ENCODE peak calls at places on chromosome 6, in ten cellular contexts. S, M, P, A, Z, O, J, F, W and C are unnamed samples.

GRCh38 chr6:98136333-98136732 is 698.0 kb upstream of the POU3F2 start:
- DNase-seq in Z (no peak), S (no peak), A (no peak), J (no peak), P (no peak), F (no peak), M (no peak), W (no peak), O (no peak), C (no peak)

GRCh38 chr6:96015791-96016776 is at the start of gene FUT9:
- DNase-seq in M (no peak), P (no peak), S (peak), W (no peak), F (no peak), O (peak), Z (no peak), J (no peak), A (peak), C (no peak)

GRCh38 chr6:166097914-166098522 is 69.6 kb downstream of the TBXT start:
- DNase-seq in A (peak), F (peak), P (peak), O (peak), S (peak), J (peak), M (peak), W (peak), Z (peak), C (no peak)

GRCh38 chr6:85797993-85798392 is 155.3 kb upstream of the SYNCRIP start:
- DNase-seq in S (no peak), M (no peak), Z (no peak), A (no peak), P (peak), O (no peak), F (no peak), W (no peak), J (no peak), C (no peak)

GRCh38 chr6:78436335-78436734 is 431.0 kb upstream of the IRAK1BP1 start:
- DNase-seq in F (no peak), W (no peak), O (no peak), J (no peak), S (peak), Z (no peak), A (no peak), M (no peak), P (peak), C (no peak)

GRCh38 chr6:125872259-125872921 is 81.6 kb downstream of the NCOA7 start:
- DNase-seq in S (no peak), M (no peak), A (no peak), O (no peak), P (no peak), F (peak), Z (no peak), W (no peak), J (no peak), C (no peak)

GRCh38 chr6:67009818-67010217 is 1302.8 kb upstream of the EYS start:
- DNase-seq in S (peak), F (no peak), P (no peak), W (no peak), M (no peak), J (no peak), A (no peak), O (no peak), Z (no peak), C (no peak)

GRCh38 chr6:25492951-25493350 is 159.1 kb upstream of the SCGN start:
- DNase-seq in M (no peak), W (no peak), O (no peak), F (no peak), Z (no peak), P (no peak), A (no peak), S (no peak), J (no peak), C (no peak)

GRCh38 chr6:168956141-168956838 is 297.4 kb downstream of the THBS2 start:
- DNase-seq in Z (no peak), O (no peak), J (no peak), F (no peak), W (no peak), P (peak), S (no peak), M (no peak), A (no peak), C (no peak)

GRCh38 chr6:162778603-162779002 is 50.8 kb downstream of the PACRG start:
- DNase-seq in A (no peak), P (no peak), J (no peak), W (no peak), O (no peak), M (no peak), F (no peak), S (no peak), Z (no peak), C (no peak)

GRCh38 chr6:148313483-148313882 is 29.2 kb upstream of the SASH1 start:
- DNase-seq in S (no peak), W (no peak), J (no peak), M (no peak), A (no peak), O (no peak), P (no peak), Z (no peak), F (no peak), C (no peak)

GRCh38 chr6:157449610-157450009 is 68.6 kb downstream of the ZDHHC14 start:
- DNase-seq in P (no peak), A (no peak), W (no peak), O (no peak), J (no peak), M (no peak), F (no peak), S (peak), Z (no peak), C (no peak)

GRCh38 chr6:32415521-32416019 is 8.6 kb upstream of the BTNL2 start:
- DNase-seq in M (peak), W (peak), J (peak), S (peak), F (peak), A (peak), Z (no peak), O (peak), P (peak), C (peak)

GRCh38 chr6:106080106-106081095 is 5.7 kb upstream of the PRDM1 start:
- DNase-seq in Z (peak), F (no peak), J (no peak), O (no peak), M (no peak), S (no peak), A (no peak), P (no peak), W (no peak), C (no peak)

GRCh38 chr6:13544454-13545186 is 29.8 kb upstream of the SIRT5 start:
- DNase-seq in J (no peak), O (no peak), M (no peak), W (no peak), A (no peak), F (no peak), Z (no peak), S (no peak), P (no peak), C (no peak)

GRCh38 chr6:167130712-167131684 is 8.1 kb downstream of the CCR6 start:
- DNase-seq in W (peak), Z (no peak), S (no peak), P (no peak), O (no peak), J (no peak), M (no peak), A (no peak), F (no peak), C (no peak)

GRCh38 chr6:157329829-157330228 is 6.5 kb upstream of the TMEM242 start:
- DNase-seq in O (no peak), J (no peak), S (no peak), F (no peak), W (no peak), P (peak), Z (peak), M (no peak), A (no peak), C (no peak)

GRCh38 chr6:68343901-68344300 is 291.2 kb upstream of the ADGRB3 start:
- DNase-seq in Z (no peak), F (peak), P (peak), A (no peak), M (no peak), W (no peak), O (no peak), S (peak), J (no peak), C (no peak)

GRCh38 chr6:125195526-125195925 is 42.0 kb downstream of the TPD52L1 start:
- DNase-seq in F (no peak), M (no peak), J (no peak), O (no peak), A (no peak), P (no peak), S (no peak), W (no peak), Z (no peak), C (no peak)

GRCh38 chr6:111712398-111712797 is 106.7 kb upstream of the TRAF3IP2 start:
- DNase-seq in F (no peak), P (peak), M (peak), S (peak), W (no peak), A (peak), J (no peak), O (no peak), Z (no peak), C (no peak)

GRCh38 chr6:153729189-153729588 is 309.9 kb upstream of the OPRM1 start:
- DNase-seq in M (no peak), S (no peak), A (no peak), F (no peak), P (no peak), W (no peak), J (no peak), Z (no peak), O (no peak), C (no peak)

GRCh38 chr6:142868917-142869316 is 76.1 kb downstream of the HIVEP2 start:
- DNase-seq in S (no peak), A (no peak), Z (no peak), M (no peak), F (no peak), P (peak), J (no peak), O (no peak), W (no peak), C (no peak)

GRCh38 chr6:14711056-14711703 is 534.7 kb upstream of the JARID2 start:
- DNase-seq in J (no peak), M (peak), Z (no peak), S (peak), O (no peak), A (peak), F (peak), P (peak), W (peak), C (no peak)

GRCh38 chr6:137910424-137910834 is 43.4 kb downstream of the TNFAIP3 start:
- DNase-seq in O (no peak), J (peak), W (no peak), A (no peak), F (peak), P (peak), M (peak), Z (no peak), S (no peak), C (no peak)

GRCh38 chr6:21438237-21438985 is 155.1 kb upstream of the SOX4 start:
- DNase-seq in O (no peak), M (no peak), P (no peak), Z (no peak), F (peak), A (no peak), S (no peak), W (no peak), J (no peak), C (no peak)

GRCh38 chr6:163826668-163827067 is 412.1 kb downstream of the QKI start:
- DNase-seq in P (no peak), O (no peak), J (no peak), W (no peak), A (no peak), Z (peak), F (no peak), S (no peak), M (no peak), C (no peak)

GRCh38 chr6:149152521-149152920 is 165.0 kb upstream of the TAB2 start:
- DNase-seq in J (no peak), O (no peak), M (no peak), W (no peak), F (no peak), Z (peak), A (no peak), S (no peak), P (no peak), C (no peak)

GRCh38 chr6:168061269-168062210 is 17.5 kb downstream of the FRMD1 start:
- DNase-seq in S (no peak), W (no peak), F (no peak), M (no peak), J (no peak), P (no peak), A (peak), Z (no peak), O (no peak), C (no peak)

GRCh38 chr6:157203312-157203744 is 120.0 kb downstream of the TMEM242 start:
- DNase-seq in Z (no peak), A (no peak), W (no peak), O (no peak), J (no peak), F (no peak), S (no peak), P (no peak), M (no peak), C (no peak)

GRCh38 chr6:53967415-53967814 is 143.8 kb upstream of the MLIP start:
- DNase-seq in F (no peak), O (no peak), A (no peak), P (no peak), M (no peak), S (no peak), J (no peak), W (no peak), Z (no peak), C (no peak)

GRCh38 chr6:13916230-13916944 is 8.4 kb upstream of the RNF182 start:
- DNase-seq in M (no peak), O (no peak), A (no peak), J (no peak), F (no peak), Z (no peak), S (peak), P (peak), W (no peak), C (no peak)

GRCh38 chr6:56329296-56330050 is 82.1 kb upstream of the COL21A1 start:
- DNase-seq in J (no peak), S (no peak), M (no peak), F (no peak), A (no peak), W (no peak), O (no peak), P (peak), Z (no peak), C (no peak)

GRCh38 chr6:40915165-40915564 is 123.9 kb downstream of the UNC5CL start:
- DNase-seq in J (no peak), M (no peak), A (no peak), O (no peak), P (no peak), S (no peak), F (no peak), W (no peak), Z (no peak), C (no peak)
- H3K27ac ChIP-seq in J (no peak), M (no peak), A (no peak), O (no peak), P (no peak), S (no peak), F (no peak), W (no peak), Z (no peak), C (no peak)

GRCh38 chr6:43383021-43383667 is 13.7 kb upstream of the ZNF318 start:
- DNase-seq in M (no peak), W (no peak), A (no peak), S (no peak), F (no peak), Z (no peak), P (peak), O (no peak), J (no peak), C (no peak)

GRCh38 chr6:43389713-43390265 is 20.3 kb upstream of the ZNF318 start:
- DNase-seq in J (no peak), M (no peak), A (no peak), Z (no peak), P (no peak), S (no peak), F (no peak), W (no peak), O (no peak), C (no peak)

GRCh38 chr6:43391448-43392031 is 22.1 kb upstream of the ZNF318 start:
- DNase-seq in F (no peak), Z (no peak), W (peak), J (no peak), S (peak), M (no peak), O (no peak), P (no peak), A (no peak), C (no peak)

DNA sequence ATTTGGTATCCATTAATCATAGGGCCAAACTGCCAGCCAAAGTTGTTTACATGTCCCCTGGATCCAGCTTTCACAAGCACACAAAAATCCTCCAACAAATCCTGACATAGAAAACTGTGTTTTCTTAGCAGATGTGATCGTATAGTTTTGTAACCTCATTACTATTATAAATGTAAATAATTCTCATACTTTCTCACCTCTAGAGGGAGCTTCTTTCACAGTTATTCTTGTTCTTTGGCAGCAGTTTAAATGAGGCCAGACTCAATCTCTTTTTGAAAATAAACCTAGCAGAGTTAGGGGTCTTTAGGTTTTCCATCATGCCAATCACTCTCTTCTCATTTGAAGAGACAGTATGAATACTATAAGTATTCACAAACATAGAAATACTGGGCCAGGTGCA is 17.0 kb upstream of the ZNF318 start:
- DNase-seq in S (peak), F (no peak), Z (no peak), O (no peak), J (no peak), M (no peak), W (no peak), A (no peak), P (no peak), C (no peak)
- TF ChIP-seq CTCF in S (peak), F (no peak), Z (no peak), O (peak), J (peak), M (peak), W (peak), A (peak), P (no peak), C (no peak)

GRCh38 chr6:143963158-143963919 is 44.7 kb downstream of the PLAGL1 start:
- DNase-seq in W (no peak), M (no peak), J (no peak), O (no peak), F (no peak), P (no peak), S (no peak), A (no peak), Z (no peak), C (no peak)

GRCh38 chr6:143962644-143962929 is 45.5 kb downstream of the PLAGL1 start:
- DNase-seq in P (peak), Z (no peak), F (no peak), S (peak), A (no peak), M (no peak), J (no peak), O (no peak), W (no peak), C (no peak)

GRCh38 chr6:143964667-143965066 is 43.4 kb downstream of the PLAGL1 start:
- DNase-seq in F (no peak), O (no peak), M (peak), A (no peak), W (no peak), J (no peak), P (peak), S (peak), Z (no peak), C (no peak)

GRCh38 chr6:143959865-143960264 is 48.2 kb downstream of the PLAGL1 start:
- DNase-seq in F (no peak), S (no peak), J (no peak), Z (no peak), W (no peak), O (no peak), A (no peak), M (no peak), P (no peak), C (no peak)

DNA sequence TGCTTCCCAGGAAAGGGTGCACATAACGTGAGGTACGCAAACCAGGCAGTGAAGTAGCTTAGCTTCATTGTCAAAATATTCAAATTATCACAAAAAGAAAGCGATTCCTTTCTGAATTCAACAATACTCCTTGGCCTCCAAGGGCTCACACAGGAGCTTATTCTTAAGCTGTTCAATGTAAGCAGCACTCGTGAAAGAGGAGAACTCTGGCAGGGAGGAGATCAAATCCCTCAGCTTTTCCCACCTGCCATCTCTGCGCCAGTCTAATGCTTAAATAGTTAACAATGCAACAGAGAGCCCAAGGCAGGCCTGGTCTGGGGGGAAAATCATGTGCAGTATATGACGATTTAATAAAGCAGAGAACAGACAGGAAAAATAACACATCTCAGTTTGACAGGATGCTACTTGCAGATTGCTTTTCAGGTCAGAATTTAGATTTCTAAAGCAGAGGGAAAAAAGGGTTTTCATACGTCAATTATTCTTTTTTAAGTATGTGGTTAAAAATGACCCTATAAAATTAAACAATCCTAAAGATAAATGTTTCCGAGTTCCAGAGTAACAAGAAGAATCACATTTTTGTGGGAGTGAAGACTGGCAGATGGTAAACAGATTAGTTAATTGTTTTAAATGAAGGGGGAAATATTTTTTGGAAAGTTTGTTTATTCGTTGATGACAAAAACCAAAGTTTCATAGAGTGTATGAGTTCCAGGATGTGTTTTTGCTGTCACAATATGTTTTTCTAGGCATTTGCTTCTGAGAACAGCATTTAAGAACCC is 46.0 kb downstream of the PLAGL1 start:
- DNase-seq in M (no peak), P (no peak), F (no peak), A (no peak), W (no peak), O (no peak), J (no peak), Z (no peak), S (no peak), C (no peak)
- H3K27ac ChIP-seq in M (peak), P (no peak), F (no peak), A (no peak), W (no peak), O (no peak), J (peak), Z (no peak), S (peak), C (no peak)

GRCh38 chr6:51559059-51559458 is 528.4 kb downstream of the PKHD1 start:
- DNase-seq in W (no peak), J (no peak), P (no peak), S (peak), M (no peak), Z (no peak), F (no peak), A (peak), O (no peak), C (no peak)
- TF ChIP-seq CTCF in W (no peak), J (peak), P (no peak), S (peak), M (no peak), Z (no peak), F (no peak), A (no peak), O (no peak), C (no peak)

GRCh38 chr6:132192646-132193045 is 208.6 kb downstream of the MOXD1 start:
- DNase-seq in W (no peak), S (no peak), O (no peak), F (peak), A (no peak), Z (no peak), P (no peak), J (no peak), M (no peak), C (no peak)

GRCh38 chr6:132190097-132190814 is 211.0 kb downstream of the MOXD1 start:
- DNase-seq in M (no peak), P (peak), S (no peak), W (no peak), F (no peak), J (no peak), O (no peak), A (no peak), Z (no peak), C (no peak)

GRCh38 chr6:132194529-132194928 is 206.7 kb downstream of the MOXD1 start:
- DNase-seq in M (no peak), O (no peak), W (no peak), F (no peak), J (no peak), P (no peak), S (no peak), Z (no peak), A (no peak), C (no peak)

GRCh38 chr6:132190815-132191175 is 210.5 kb downstream of the MOXD1 start:
- DNase-seq in W (no peak), A (no peak), P (peak), F (no peak), M (no peak), S (no peak), O (no peak), J (no peak), Z (no peak), C (no peak)

DNA sequence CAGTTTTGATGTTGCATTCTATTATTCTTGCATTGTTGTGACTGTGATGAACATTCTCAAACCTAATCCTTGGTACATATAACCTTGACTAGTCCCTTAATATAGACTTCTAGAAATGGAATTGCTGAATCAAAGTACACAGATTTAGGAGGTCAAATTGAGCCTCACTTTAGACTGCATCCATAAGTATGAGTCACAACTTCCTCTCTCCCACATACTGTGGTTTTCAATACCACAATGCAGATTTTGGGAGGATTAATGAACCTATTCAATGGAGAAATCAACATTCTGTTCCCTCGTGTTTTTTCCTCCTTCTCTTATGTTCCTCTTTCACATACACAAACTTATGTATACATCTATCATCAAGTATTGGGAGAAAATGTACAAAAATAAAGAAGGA is 212.4 kb downstream of the MOXD1 start:
- DNase-seq in Z (no peak), S (no peak), W (no peak), O (no peak), F (no peak), M (no peak), A (no peak), P (peak), J (no peak), C (no peak)
- H3K27ac ChIP-seq in Z (no peak), S (no peak), W (no peak), O (peak), F (no peak), M (no peak), A (no peak), P (no peak), J (no peak), C (peak)